ENCODE peak calls at places on chromosomes 13 and 19, in six cellular contexts. D is stimulated activated CD8-positive, alpha-beta memory T cell treated with anti-CD3 and anti-CD28 coated beads, Interleukin-4, amount 100 ng/mL, for 1 hour; E is WTC11; Q is T-helper 2 cell treated with Interferon-gamma antibody and Interleukin-4, amounts not matched to agents 5 μg/mL and 100 μg/mL, for 36 hours; M is coronary artery; N is CD4-positive, alpha-beta memory T cell. A is an unnamed sample.

GRCh38 chr19:11380653-11381534 is 3.2 kb downstream of the EPOR start:
- DNase-seq in D (peak; percentile 82), E (peak; percentile 98), Q (peak; percentile 96), M (peak; percentile 97), N (peak; percentile 99), A (peak; percentile 92)

GRCh38 chr13:20398459-20398858 is 127.2 kb downstream of the CRYL1 start:
- DNase-seq in D (no peak), E (no peak), Q (no peak), M (no peak), N (no peak), A (no peak)

GRCh38 chr13:43005460-43006236 is 13.6 kb upstream of the EPSTI1 start:
- DNase-seq in D (no peak), E (no peak), Q (no peak), M (no peak), N (no peak), A (no peak)

GRCh38 chr19:1862424-1863307 is 713 bp downstream of the KLF16 start:
- DNase-seq in D (no peak), E (peak; percentile 64), Q (peak; percentile 60), M (peak; percentile 79), N (peak; percentile 67), A (no peak)

GRCh38 chr19:4081441-4082129 is 14.9 kb upstream of the ZBTB7A start:
- DNase-seq in D (no peak), E (no peak), Q (no peak), M (no peak), N (no peak), A (no peak)

GRCh38 chr19:16328824-16329482 is 4.3 kb downstream of the KLF2 start:
- DNase-seq in D (no peak), E (no peak), Q (peak; percentile 37), M (peak; percentile 82), N (peak; percentile 74), A (no peak)

GRCh38 chr13:112699318-112699918 is 9.6 kb downstream of the ATP11A start:
- DNase-seq in D (no peak), E (peak; percentile 4), Q (no peak), M (peak; percentile 47), N (no peak), A (no peak)

GRCh38 chr19:46848389-46848788 is 2.3 kb downstream of the AP2S1 start:
- DNase-seq in D (no peak), E (no peak), Q (no peak), M (no peak), N (no peak), A (no peak)

GRCh38 chr19:35540356-35540927 is 5.0 kb upstream of the TMEM147 start:
- DNase-seq in D (no peak), E (no peak), Q (no peak), M (no peak), N (no peak), A (no peak)

GRCh38 chr19:2334986-2335846 is 6.7 kb downstream of the SPPL2B start:
- DNase-seq in D (no peak), E (no peak), Q (no peak), M (no peak), N (no peak), A (no peak)